ENCODE peak calls at places on chromosomes 5 and 9, in nine cellular contexts. H is posterior vena cava; Q is progenitor cell of endocrine pancreas; G is chondrocyte; O is A549; J is HFF-Myc; A is stimulated activated CD4-positive, alpha-beta T cell treated with anti-CD3 and anti-CD28 coated beads, Interleukin-2, amount 100 ng/mL, for 48 hours; C is AG10803; X is omental fat pad. N is an unnamed sample.
A peak's percentile ranks its signal among the peaks of the same experiment; 100 is the strongest.

GRCh38 chr5:14734382-14734781 is 69.9 kb downstream of the OTULIN start:
- DNase-seq in Q (no peak), O (no peak), H (no peak), C (no peak), J (no peak), G (no peak), X (no peak), A (no peak), N (no peak)

GRCh38 chr9:120637919-120638318 is 58.0 kb upstream of the CDK5RAP2 start:
- DNase-seq in J (no peak), C (no peak), X (no peak), H (no peak), O (no peak), A (no peak), Q (no peak), G (no peak), N (no peak)

GRCh38 chr5:95317687-95318086 is 32.8 kb upstream of the MCTP1 start:
- DNase-seq in X (no peak), A (no peak), O (no peak), C (no peak), J (no peak), G (no peak), Q (no peak), H (no peak), N (no peak)

GRCh38 chr9:116087751-116088194 is 65.8 kb upstream of the PAPPA start:
- DNase-seq in C (peak; percentile 74), H (no peak), O (peak; percentile 47), J (no peak), X (no peak), G (no peak), A (no peak), Q (no peak), N (no peak)

GRCh38 chr9:97307091-97307490 is 368 bp upstream of the CCDC180 start:
- DNase-seq in A (peak; percentile 1), J (peak; percentile 52), X (no peak), H (peak; percentile 95), C (peak; percentile 30), Q (peak; percentile 65), G (no peak), O (no peak), N (no peak)

GRCh38 chr5:108858959-108859358 is 111.3 kb downstream of the FER start:
- DNase-seq in X (no peak), O (no peak), Q (no peak), G (no peak), C (peak; percentile 18), J (no peak), H (no peak), A (no peak), N (no peak)

GRCh38 chr9:124077915-124078572 is 66.5 kb downstream of the LHX2 start:
- DNase-seq in A (no peak), G (no peak), X (no peak), Q (no peak), C (peak; percentile 33), O (no peak), J (no peak), H (peak; percentile 5), N (no peak)

GRCh38 chr5:33228149-33228548 is 212.6 kb upstream of the TARS1 start:
- DNase-seq in X (no peak), G (no peak), H (no peak), Q (no peak), J (no peak), A (no peak), C (peak; percentile 50), O (no peak), N (no peak)

GRCh38 chr5:135324897-135325650 is 74.0 kb downstream of the MACROH2A1 start:
- DNase-seq in C (no peak), Q (no peak), X (no peak), H (no peak), O (no peak), A (no peak), J (no peak), G (no peak), N (no peak)

GRCh38 chr9:36808246-36808645 is 225.8 kb downstream of the PAX5 start:
- DNase-seq in J (no peak), H (no peak), G (no peak), C (no peak), X (no peak), A (no peak), O (no peak), Q (no peak), N (no peak)

GRCh38 chr9:135363556-135363955 is 116.0 kb upstream of the PPP1R26 start:
- DNase-seq in O (no peak), H (no peak), Q (no peak), A (no peak), J (no peak), G (no peak), X (no peak), C (no peak), N (no peak)

GRCh38 chr5:4909086-4909485 is 231.0 kb upstream of the ADAMTS16 start:
- DNase-seq in H (no peak), G (no peak), Q (no peak), O (no peak), J (no peak), C (no peak), A (no peak), X (no peak), N (no peak)

GRCh38 chr5:53262348-53262970 is 152.9 kb upstream of the MOCS2 start:
- DNase-seq in A (no peak), J (no peak), G (no peak), X (no peak), O (no peak), C (peak; percentile 64), Q (no peak), H (no peak), N (no peak)

GRCh38 chr5:1851290-1851934 is 31.3 kb downstream of the IRX4 start:
- DNase-seq in C (no peak), A (no peak), H (no peak), X (no peak), Q (no peak), J (no peak), G (no peak), O (no peak), N (no peak)

GRCh38 chr9:137478613-137479314 is 19.6 kb upstream of the NSMF start:
- DNase-seq in H (peak; percentile 79), G (no peak), O (no peak), J (no peak), A (no peak), C (peak; percentile 34), Q (no peak), X (no peak), N (no peak)

GRCh38 chr9:22010881-22011625 is 1.9 kb upstream of the CDKN2B start:
- DNase-seq in H (no peak), G (no peak), A (no peak), C (no peak), Q (peak; percentile 63), X (no peak), O (no peak), J (no peak), N (no peak)

GRCh38 chr9:126781717-126782388 is 23.0 kb upstream of the ZBTB43 start:
- DNase-seq in X (peak; percentile 85), H (peak; percentile 94), C (peak; percentile 55), O (peak; percentile 73), A (peak; percentile 90), J (no peak), G (no peak), Q (peak; percentile 93), N (peak; percentile 52)

GRCh38 chr5:170542691-170543275 is 39.0 kb downstream of the KCNIP1 start:
- DNase-seq in O (no peak), C (no peak), X (no peak), J (no peak), H (no peak), A (no peak), G (no peak), Q (no peak), N (no peak)

GRCh38 chr5:135020111-135020895 is 13.7 kb downstream of the PITX1 start:
- DNase-seq in H (peak; percentile 31), O (peak; percentile 35), X (no peak), Q (no peak), J (no peak), C (no peak), G (peak; percentile 67), A (no peak), N (no peak)

GRCh38 chr5:3120013-3120412 is 368.5 kb upstream of the IRX2 start:
- DNase-seq in C (no peak), J (no peak), O (no peak), X (no peak), H (no peak), Q (no peak), G (no peak), A (no peak), N (no peak)

GRCh38 chr9:113558632-113559502 is 95.3 kb downstream of the RGS3 start:
- DNase-seq in X (peak; percentile 42), H (peak; percentile 93), O (no peak), G (no peak), A (no peak), Q (no peak), C (peak; percentile 69), J (no peak), N (no peak)

N was measured in D721Med.